ENCODE peak calls at places on chromosomes 13 and 19, in ten cellular contexts. J, C, A, Z, L, S, M, Y, G and T are unnamed samples.

GRCh38 chr19:56664511-56664910 is 7.0 kb downstream of the ZNF835 start:
- DNase-seq in L (no peak), Y (no peak), S (no peak), A (no peak), Z (no peak), M (no peak), J (no peak), C (no peak), G (no peak), T (no peak)

GRCh38 chr13:41568990-41569387 is 111.6 kb downstream of the RGCC start:
- DNase-seq in Y (no peak), G (no peak), L (no peak), Z (peak; percentile 59), C (peak; percentile 67), A (no peak), J (no peak), M (peak; percentile 79), S (no peak), T (no peak)

GRCh38 chr13:24293761-24294160 is 15.6 kb upstream of the C1QTNF9 start:
- DNase-seq in A (peak; percentile 94), G (no peak), L (no peak), J (no peak), Y (no peak), Z (no peak), S (no peak), M (no peak), C (no peak), T (no peak)

GRCh38 chr19:13986348-13986904 is 19.7 kb downstream of the RFX1 start:
- DNase-seq in C (peak; percentile 57), A (peak; percentile 92), M (peak; percentile 71), S (peak; percentile 100), G (peak; percentile 99), J (no peak), L (peak; percentile 67), Z (peak; percentile 74), Y (peak; percentile 85), T (peak; percentile 99)

GRCh38 chr13:46778879-46779278 is 18.1 kb downstream of the ESD start:
- DNase-seq in C (peak; percentile 41), Y (no peak), Z (peak; percentile 18), M (peak; percentile 64), L (no peak), A (no peak), J (no peak), G (no peak), S (no peak), T (no peak)

GRCh38 chr13:111944171-111944583 is 122.8 kb upstream of the SOX1 start:
- DNase-seq in C (no peak), Z (no peak), Y (no peak), M (no peak), J (no peak), S (no peak), A (no peak), G (no peak), L (no peak), T (no peak)

GRCh38 chr19:41219924-41220567 is 1.0 kb downstream of the AXL start:
- DNase-seq in L (peak; percentile 32), C (peak; percentile 78), Y (peak; percentile 17), J (no peak), Z (peak; percentile 73), A (no peak), G (no peak), S (no peak), M (peak; percentile 76), T (no peak)

GRCh38 chr13:112174476-112175110 is 107.6 kb downstream of the SOX1 start:
- DNase-seq in Y (no peak), G (no peak), C (no peak), Z (no peak), S (no peak), L (no peak), A (no peak), J (no peak), M (no peak), T (no peak)

GRCh38 chr13:34030782-34031181 is 212.8 kb downstream of the RFC3 start:
- DNase-seq in M (no peak), G (no peak), S (no peak), J (no peak), C (no peak), A (no peak), Z (peak; percentile 51), L (no peak), Y (no peak), T (no peak)

GRCh38 chr19:3673506-3674439 is 26.5 kb downstream of the PIP5K1C start:
- DNase-seq in C (no peak), J (no peak), A (no peak), G (no peak), Z (no peak), L (no peak), Y (no peak), S (peak; percentile 20), M (no peak), T (no peak)

GRCh38 chr13:51905787-51906186 is 44.0 kb downstream of the CCDC70 start:
- DNase-seq in Y (no peak), S (no peak), M (no peak), C (no peak), J (no peak), A (no peak), G (no peak), L (no peak), Z (no peak), T (no peak)

GRCh38 chr19:10863107-10863700 is 8.1 kb upstream of the CARM1 start:
- DNase-seq in A (no peak), Y (no peak), M (peak; percentile 26), Z (no peak), G (peak; percentile 68), J (no peak), C (peak; percentile 72), L (peak; percentile 55), S (no peak), T (no peak)

GRCh38 chr19:10861118-10861651 is 10.2 kb upstream of the CARM1 start:
- DNase-seq in A (peak; percentile 69), Z (no peak), S (peak; percentile 55), J (no peak), C (no peak), L (peak; percentile 31), M (peak; percentile 33), G (peak; percentile 82), Y (peak; percentile 83), T (peak; percentile 41)

GRCh38 chr19:10862561-10863106 is 8.7 kb upstream of the CARM1 start:
- DNase-seq in C (no peak), G (no peak), M (no peak), Z (no peak), Y (no peak), L (no peak), S (no peak), J (no peak), A (no peak), T (no peak)

GRCh38 chr19:10866495-10866894 is 4.9 kb upstream of the CARM1 start:
- DNase-seq in J (no peak), A (no peak), Y (no peak), C (no peak), Z (no peak), G (no peak), S (no peak), M (no peak), L (no peak), T (no peak)

DNA sequence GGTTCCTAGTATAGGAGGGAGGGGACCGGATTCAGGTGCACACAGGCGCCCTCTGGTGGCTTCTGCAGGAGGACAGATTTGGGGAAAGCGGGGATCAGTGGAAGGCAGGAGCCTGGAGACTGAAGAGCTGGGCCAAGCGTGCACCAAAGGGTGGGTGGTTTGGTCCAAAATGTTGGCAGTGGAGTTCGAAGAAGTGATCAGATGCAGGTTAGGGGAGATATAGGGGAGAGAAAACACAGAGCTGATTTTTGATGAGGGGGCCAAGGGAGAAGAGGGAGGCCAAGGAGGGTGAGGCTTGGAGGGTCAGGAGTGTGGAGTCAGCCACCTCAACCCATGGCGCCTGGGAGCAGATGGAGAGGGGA is 6.8 kb upstream of the CARM1 start:
- DNase-seq in A (peak; percentile 85), Z (peak; percentile 59), C (peak; percentile 71), Y (peak; percentile 93), G (peak; percentile 75), S (peak; percentile 90), M (peak; percentile 72), L (peak; percentile 90), J (peak; percentile 68), T (peak; percentile 82)
- TF ChIP-seq CTCF in A (peak; percentile 97), Z (peak; percentile 96), C (peak; percentile 91), Y (peak; percentile 91), G (peak; percentile 93), S (peak; percentile 97), M (peak; percentile 94), L (peak; percentile 79), J (peak; percentile 89), T (peak; percentile 83)

GRCh38 chr13:26708007-26708297 is 52.6 kb downstream of the GPR12 start:
- DNase-seq in G (no peak), A (no peak), Z (no peak), Y (no peak), S (no peak), M (no peak), L (no peak), J (no peak), C (no peak), T (no peak)
- TF ChIP-seq CTCF in G (no peak), A (no peak), Z (no peak), Y (no peak), S (peak; percentile 10), M (no peak), L (no peak), J (no peak), C (no peak), T (no peak)

GRCh38 chr19:38698225-38699026 is 45.8 kb downstream of the CAPN12 start:
- DNase-seq in Y (no peak), A (no peak), M (no peak), Z (no peak), L (no peak), G (no peak), J (no peak), C (no peak), S (no peak), T (no peak)
- TF ChIP-seq CTCF in Y (peak; percentile 50), A (no peak), M (no peak), Z (no peak), L (no peak), G (no peak), J (no peak), C (no peak), S (no peak), T (no peak)

GRCh38 chr13:107866007-107866665 is 349.2 kb downstream of the LIG4 start:
- DNase-seq in M (peak; percentile 26), Z (no peak), G (no peak), S (peak; percentile 4), Y (peak; percentile 63), A (peak; percentile 48), C (no peak), J (peak; percentile 30), L (peak; percentile 37), T (peak; percentile 25)

GRCh38 chr13:107865643-107866006 is 349.7 kb downstream of the LIG4 start:
- DNase-seq in L (no peak), J (no peak), A (no peak), M (no peak), Z (no peak), S (no peak), G (no peak), Y (no peak), C (no peak), T (no peak)

GRCh38 chr13:107866666-107867623 is 348.4 kb downstream of the LIG4 start:
- DNase-seq in L (peak; percentile 25), M (peak; percentile 30), Y (peak; percentile 64), Z (no peak), C (peak; percentile 20), J (peak; percentile 21), S (peak; percentile 4), A (peak; percentile 67), G (no peak), T (no peak)

GRCh38 chr13:107870400-107870799 is 344.9 kb downstream of the LIG4 start:
- DNase-seq in Z (no peak), A (no peak), C (no peak), M (no peak), J (no peak), Y (no peak), G (no peak), L (no peak), S (no peak), T (no peak)

GRCh38 chr13:107867701-107868661 is 347.4 kb downstream of the LIG4 start:
- DNase-seq in C (peak; percentile 17), Y (peak; percentile 83), G (no peak), A (peak; percentile 75), J (peak; percentile 49), S (peak; percentile 13), M (no peak), Z (no peak), L (peak; percentile 39), T (no peak)
- TF ChIP-seq CTCF in C (peak; percentile 21), Y (peak; percentile 89), G (no peak), A (peak; percentile 61), J (peak; percentile 69), S (peak; percentile 19), M (peak; percentile 48), Z (peak; percentile 12), L (no peak), T (no peak)